ENCODE peak calls at places on chromosomes 3 and 15, in five cellular contexts. W is HepG2, Z is H1, S is K562, D is HCT116. F is an unnamed sample.

GRCh38 chr15:99631256-99631655 is 65.5 kb downstream of the MEF2A start:
- DNase-seq in W (no peak), Z (no peak), S (no peak), D (no peak), F (no peak)

GRCh38 chr3:96106701-96107100 is 707.7 kb upstream of the EPHA6 start:
- DNase-seq in W (no peak), Z (no peak), S (no peak), D (no peak), F (no peak)

GRCh38 chr3:146542179-146542578 is 2.2 kb downstream of the PLSCR1 start:
- DNase-seq in W (no peak), Z (no peak), S (no peak), D (no peak), F (no peak)

GRCh38 chr15:40875996-40876740 is 2.1 kb upstream of the RHOV start:
- DNase-seq in W (no peak), Z (no peak), S (no peak), D (no peak), F (no peak)

GRCh38 chr15:67807141-67807540 is 18.2 kb upstream of the SKOR1 start:
- DNase-seq in W (no peak), Z (no peak), S (no peak), D (no peak), F (no peak)

GRCh38 chr3:79534732-79535131 is 233.1 kb downstream of the ROBO1 start:
- DNase-seq in W (no peak), Z (no peak), S (no peak), D (no peak), F (no peak)

GRCh38 chr15:81491414-81492101 is 117.5 kb upstream of the TMC3 start:
- DNase-seq in W (no peak), Z (no peak), S (no peak), D (no peak), F (no peak)

GRCh38 chr15:41980654-41981323 is 8.4 kb upstream of the EHD4 start:
- DNase-seq in W (no peak), Z (no peak), S (no peak), D (no peak), F (no peak)

GRCh38 chr3:155232605-155233004 is 60.9 kb downstream of the STRIT1 start:
- DNase-seq in W (no peak), Z (no peak), S (peak; percentile 41), D (peak; percentile 54), F (no peak)

GRCh38 chr3:66083096-66083960 is 44.6 kb upstream of the MAGI1 start:
- DNase-seq in W (no peak), Z (no peak), S (no peak), D (no peak), F (no peak)

GRCh38 chr15:78242128-78242527 is 7.8 kb upstream of the ACSBG1 start:
- DNase-seq in W (peak; percentile 55), Z (no peak), S (peak; percentile 61), D (no peak), F (no peak)

GRCh38 chr3:150727653-150728502 is 24.2 kb upstream of the ERICH6 start:
- DNase-seq in W (no peak), Z (no peak), S (peak; percentile 77), D (no peak), F (no peak)

GRCh38 chr3:15542641-15543040 is 21.1 kb upstream of the COLQ start:
- DNase-seq in W (no peak), Z (no peak), S (no peak), D (no peak), F (no peak)

GRCh38 chr3:28907616-28908015 is 373.3 kb upstream of the RBMS3 start:
- DNase-seq in W (no peak), Z (no peak), S (no peak), D (no peak), F (no peak)

GRCh38 chr3:53079791-53080555 is 34.1 kb upstream of the SFMBT1 start:
- DNase-seq in W (no peak), Z (no peak), S (no peak), D (no peak), F (no peak)

GRCh38 chr3:51384145-51384729 is 854 bp upstream of the MANF start:
- DNase-seq in W (no peak), Z (no peak), S (peak; percentile 30), D (no peak), F (no peak)

GRCh38 chr15:93420477-93420876 is 331.5 kb upstream of the RGMA start:
- DNase-seq in W (no peak), Z (no peak), S (no peak), D (no peak), F (no peak)

GRCh38 chr3:14775574-14775973 is 43.2 kb upstream of the FGD5 start:
- DNase-seq in W (no peak), Z (no peak), S (no peak), D (no peak), F (no peak)

GRCh38 chr3:184513276-184514150 is 48.1 kb upstream of the EPHB3 start:
- DNase-seq in W (peak; percentile 58), Z (peak; percentile 75), S (peak; percentile 87), D (peak; percentile 69), F (peak; percentile 81)
- TF ChIP-seq ZNF274 in W (no peak), Z (no peak), S (no peak), D (no peak), F (no peak)

GRCh38 chr15:90932660-90932991 is 277 bp upstream of the HDDC3 start:
- DNase-seq in W (no peak), Z (no peak), S (no peak), D (no peak), F (no peak)
- H3K4me3 ChIP-seq in W (peak overlapping the region; percentile 87), Z (peak overlapping the region; percentile 58), S (peak overlapping the region; percentile 66), D (peak overlapping the region; percentile 93), F (peak overlapping the region; percentile 76)

GRCh38 chr15:57506422-57506821 is 85.3 kb upstream of the MYZAP start:
- DNase-seq in W (no peak), Z (no peak), S (peak; percentile 17), D (no peak), F (peak; percentile 35)
- TF ChIP-seq ZNF274 in W (no peak), Z (no peak), S (no peak), D (no peak), F (no peak)

DNA sequence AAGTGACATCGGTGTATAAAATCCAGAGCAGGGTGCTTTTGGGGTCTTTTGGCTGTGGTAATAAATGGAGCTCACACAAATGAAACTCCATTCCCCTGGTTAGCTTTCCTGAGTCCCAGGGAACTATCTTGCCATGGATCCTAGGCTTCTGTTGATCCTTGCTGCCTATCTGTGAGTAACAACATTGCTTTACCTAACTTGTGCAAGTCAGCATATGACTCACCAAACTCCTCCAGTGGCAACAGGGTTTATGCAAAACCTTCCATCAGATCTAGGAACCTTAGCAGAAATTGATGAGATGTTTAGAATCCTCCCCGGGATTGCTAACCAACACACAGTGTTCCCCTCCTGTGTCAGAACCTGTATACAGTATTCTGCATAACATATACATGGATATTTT is 105.4 kb downstream of the SCAPER start:
- DNase-seq in W (no peak), Z (no peak), S (peak; percentile 10), D (no peak), F (no peak)
- H3K4me3 ChIP-seq in W (no peak overlapping the region), Z (no peak overlapping the region), S (no peak overlapping the region), D (no peak overlapping the region), F (no peak overlapping the region)

DNA sequence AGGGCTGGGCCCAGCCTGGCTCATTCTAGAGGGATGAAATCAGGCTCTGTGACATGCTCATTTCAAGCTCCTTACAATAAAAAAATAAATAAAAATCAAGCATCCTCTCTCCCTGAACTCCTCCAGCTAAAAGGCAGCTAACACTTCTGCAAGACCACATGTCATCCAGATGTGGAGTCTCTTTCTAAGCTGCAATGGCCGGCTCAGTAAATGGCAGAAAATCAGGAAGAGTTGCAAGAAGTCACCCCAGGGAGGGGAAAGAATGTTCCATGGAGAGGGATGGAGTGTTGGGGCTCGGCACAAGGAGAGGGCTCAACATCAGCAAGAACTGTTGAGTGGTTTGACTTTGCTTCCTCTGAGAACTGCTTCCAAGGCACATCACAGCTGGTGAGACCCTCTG is 689.1 kb downstream of the NTRK3 start:
- DNase-seq in W (no peak), Z (no peak), S (no peak), D (no peak), F (no peak)
- TF ChIP-seq ZNF274 in W (no peak), Z (no peak), S (no peak), D (no peak), F (no peak)

GRCh38 chr15:95829062-95829461 is 501.4 kb upstream of the NR2F2 start:
- DNase-seq in W (no peak), Z (no peak), S (no peak), D (no peak), F (no peak)
- H3K4me3 ChIP-seq in W (no peak overlapping the region), Z (no peak overlapping the region), S (no peak overlapping the region), D (no peak overlapping the region), F (no peak overlapping the region)

DNA sequence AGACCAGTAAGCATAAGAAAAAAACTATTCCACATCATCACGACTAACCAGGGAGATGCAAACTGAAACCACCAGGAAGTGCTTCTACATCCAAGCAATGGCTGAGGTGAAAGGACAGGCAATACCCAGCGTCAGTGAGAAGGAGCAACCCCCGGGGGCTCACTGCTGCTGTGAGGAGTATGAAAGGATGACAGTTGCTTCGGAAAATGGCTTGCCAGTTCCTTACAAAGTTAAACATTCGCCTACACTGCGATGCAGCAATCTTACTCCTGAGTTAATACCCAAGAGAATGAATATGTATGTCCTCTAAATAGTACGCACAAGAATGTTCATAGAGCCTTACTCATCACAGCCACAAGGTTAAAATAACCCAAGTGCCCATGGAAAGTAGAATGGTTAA is 13.3 kb upstream of the PLXNA1 start:
- DNase-seq in W (no peak), Z (no peak), S (no peak), D (no peak), F (no peak)
- TF ChIP-seq ZNF274 in W (no peak), Z (no peak), S (no peak), D (no peak), F (no peak)

DNA sequence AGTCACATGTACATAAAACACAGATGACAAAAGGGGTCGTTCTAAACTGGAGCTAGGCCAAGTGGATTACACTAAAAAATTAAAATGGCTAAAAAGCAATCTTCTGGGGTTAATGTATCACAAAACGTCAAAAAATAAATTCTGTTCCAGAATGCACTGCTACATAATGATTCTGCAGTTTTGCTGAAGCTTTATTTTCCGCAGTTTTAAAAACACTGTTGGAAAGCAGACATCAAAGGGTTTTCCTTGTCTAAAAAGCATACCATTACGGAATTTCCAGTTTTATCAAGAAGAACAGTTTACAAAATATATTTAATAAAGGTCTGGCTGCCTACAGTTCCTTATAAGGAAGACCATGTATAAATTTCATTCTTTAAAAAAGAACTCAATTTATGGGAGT is 1.4 kb downstream of the DMXL2 start:
- DNase-seq in W (no peak), Z (no peak), S (no peak), D (no peak), F (no peak)
- H3K4me3 ChIP-seq in W (peak overlapping the region; percentile 96), Z (no peak overlapping the region), S (peak overlapping the region; percentile 72), D (peak overlapping the region; percentile 83), F (peak overlapping the region; percentile 84)

F was measured in NT2/D1.